ENCODE peak calls at places on chromosomes 1 and 21, in nine cellular contexts. X, T, Z, K, Q, P, H, I and V are unnamed samples.

GRCh38 chr1:153571706-153572105 is 6.1 kb upstream of the S100A2 start:
- DNase-seq in Q (no peak), H (no peak), Z (no peak), I (no peak), X (no peak), K (no peak), P (no peak), T (no peak), V (no peak)

GRCh38 chr1:158285756-158286241 is 3.9 kb upstream of the CD1C start:
- DNase-seq in Z (peak; percentile 49), K (no peak), Q (no peak), P (no peak), I (no peak), T (peak; percentile 63), X (no peak), H (no peak), V (peak; percentile 47)

GRCh38 chr1:78370356-78370755 is 120.4 kb upstream of the PTGFR start:
- DNase-seq in T (peak; percentile 77), Q (no peak), Z (no peak), I (no peak), X (no peak), H (no peak), P (no peak), K (no peak), V (no peak)

GRCh38 chr1:30525631-30525979 is 197.8 kb downstream of the MATN1 start:
- DNase-seq in T (no peak), P (no peak), H (no peak), K (no peak), Z (no peak), I (no peak), X (no peak), Q (no peak), V (no peak)

GRCh38 chr1:7207875-7208646 is 422.8 kb downstream of the CAMTA1 start:
- DNase-seq in Q (no peak), P (peak; percentile 81), T (peak; percentile 68), Z (peak; percentile 57), I (peak; percentile 49), K (peak; percentile 3), X (no peak), H (peak; percentile 47), V (peak; percentile 60)

GRCh38 chr1:37497832-37498231 is 16.7 kb downstream of the MEAF6 start:
- DNase-seq in T (no peak), K (no peak), Q (no peak), H (no peak), X (no peak), I (no peak), Z (no peak), P (peak; percentile 90), V (no peak)

GRCh38 chr1:234260578-234260977 is 112.7 kb upstream of the COA6 start:
- DNase-seq in K (no peak), T (peak; percentile 90), P (no peak), Q (no peak), Z (no peak), H (no peak), X (no peak), I (no peak), V (no peak)

GRCh38 chr1:45205000-45205909 is 1.1 kb downstream of the ZSWIM5 start:
- DNase-seq in P (peak; percentile 55), I (peak; percentile 42), Z (no peak), X (peak; percentile 50), Q (no peak), T (no peak), K (peak; percentile 5), H (peak; percentile 83), V (peak; percentile 43)

GRCh38 chr1:15573477-15573876 is 11.4 kb downstream of the AGMAT start:
- DNase-seq in X (no peak), T (no peak), K (no peak), H (no peak), Q (no peak), P (no peak), Z (no peak), I (no peak), V (no peak)

GRCh38 chr1:23019851-23020625 is 770 bp downstream of the KDM1A start:
- DNase-seq in Z (peak; percentile 35), K (peak; percentile 2), P (peak; percentile 44), X (no peak), T (peak; percentile 39), Q (peak; percentile 1), I (no peak), H (peak; percentile 39), V (no peak)

GRCh38 chr1:61436491-61437120 is 288.3 kb downstream of the TM2D1 start:
- DNase-seq in T (no peak), Z (no peak), H (no peak), I (no peak), X (no peak), K (no peak), P (no peak), Q (no peak), V (no peak)

GRCh38 chr1:231985624-231986023 is 359.0 kb downstream of the DISC1 start:
- DNase-seq in K (no peak), T (peak; percentile 24), H (no peak), Z (no peak), X (no peak), I (no peak), P (no peak), Q (no peak), V (no peak)

GRCh38 chr1:8014381-8014988 is 11.6 kb downstream of the ERRFI1 start:
- DNase-seq in I (no peak), Q (no peak), Z (no peak), X (no peak), K (no peak), H (no peak), T (no peak), P (no peak), V (no peak)

GRCh38 chr1:211382182-211382713 is 55.6 kb downstream of the TRAF5 start:
- DNase-seq in T (no peak), Q (no peak), Z (no peak), H (no peak), P (no peak), I (no peak), X (no peak), K (no peak), V (no peak)

GRCh38 chr21:43922949-43923348 is 57.9 kb downstream of the AGPAT3 start:
- DNase-seq in X (no peak), Q (no peak), K (no peak), T (no peak), H (no peak), I (no peak), P (no peak), Z (no peak), V (no peak)

GRCh38 chr1:43274125-43274803 is 4.5 kb downstream of the TMEM125 start:
- DNase-seq in I (no peak), K (peak; percentile 12), P (peak; percentile 11), X (no peak), H (no peak), T (peak; percentile 86), Z (peak; percentile 24), Q (peak; percentile 4), V (peak; percentile 21)